ENCODE peak calls at places on chromosomes 12 and 14, in seven cellular contexts. P is RWPE1; C is fibroblast of the conjunctiva; Q is EL; K is MM.1S; A is stimulated activated CD4-positive, alpha-beta T cell treated with anti-CD3 and anti-CD28 coated beads, Interleukin-1b, Interleukin-23, amount 100 ng/mL, for 24 hours; R is NCI-H69. M is an unnamed sample.

GRCh38 chr14:81805785-81806184 is 272.1 kb upstream of the SEL1L start:
- DNase-seq in A (no peak), P (no peak), Q (no peak), R (no peak), C (no peak), K (no peak), M (no peak)

GRCh38 chr12:131828671-131829350 is 618 bp downstream of the MMP17 start:
- DNase-seq in Q (no peak), P (no peak), R (peak), C (no peak), A (no peak), K (no peak), M (no peak)

GRCh38 chr12:30438526-30439120 is 257.0 kb downstream of the IPO8 start:
- DNase-seq in R (peak), Q (no peak), A (no peak), K (no peak), P (no peak), C (no peak), M (no peak)

GRCh38 chr14:31961881-31962280 is 115.2 kb upstream of the ARHGAP5 start:
- DNase-seq in P (no peak), Q (no peak), C (no peak), A (no peak), R (no peak), K (no peak), M (no peak)

GRCh38 chr14:92525318-92526095 is 11.9 kb downstream of the RIN3 start:
- DNase-seq in Q (no peak), A (no peak), C (no peak), P (no peak), R (no peak), K (no peak), M (no peak)

GRCh38 chr12:1474059-1474537 is 120.3 kb downstream of the FBXL14 start:
- DNase-seq in C (peak), Q (peak), K (no peak), R (peak), P (peak), A (no peak), M (no peak)

GRCh38 chr12:105860556-105861207 is 278.1 kb downstream of the NUAK1 start:
- DNase-seq in K (no peak), Q (no peak), P (no peak), R (peak), C (no peak), A (no peak), M (no peak)

GRCh38 chr12:115618105-115618504 is 659.4 kb downstream of the MED13L start:
- DNase-seq in C (no peak), K (no peak), A (no peak), R (no peak), Q (no peak), P (no peak), M (no peak)

GRCh38 chr12:43835656-43836454 is at the start of gene TMEM117:
- DNase-seq in R (peak), A (peak), K (peak), P (peak), Q (peak), C (peak), M (peak)

GRCh38 chr14:67510836-67511235 is 22.3 kb upstream of the PLEKHH1 start:
- DNase-seq in A (no peak), P (no peak), C (no peak), R (no peak), Q (peak), K (no peak), M (no peak)

GRCh38 chr14:35332517-35333346 is 40.5 kb downstream of the PSMA6 start:
- DNase-seq in P (no peak), C (peak), Q (no peak), R (peak), K (peak), A (peak), M (no peak)

GRCh38 chr14:99189201-99189801 is 82.7 kb downstream of the BCL11B start:
- DNase-seq in A (no peak), P (no peak), R (no peak), C (no peak), Q (no peak), K (no peak), M (no peak)

GRCh38 chr12:66065146-66065545 is 65.4 kb downstream of the LLPH start:
- DNase-seq in C (no peak), A (no peak), P (no peak), R (no peak), Q (peak), K (no peak), M (no peak)

GRCh38 chr12:109857715-109858114 is 22.6 kb downstream of the GLTP start:
- DNase-seq in C (no peak), K (no peak), R (no peak), P (no peak), A (no peak), Q (no peak), M (no peak)

GRCh38 chr14:58216544-58216943 is 16.6 kb downstream of the ACTR10 start:
- DNase-seq in K (no peak), A (no peak), Q (peak), R (no peak), C (no peak), P (no peak), M (no peak)

GRCh38 chr14:103522028-103522581 is 525 bp downstream of the CKB start:
- DNase-seq in P (no peak), C (no peak), R (peak), Q (peak), A (no peak), K (no peak), M (no peak)

GRCh38 chr12:102297412-102297811 is 99.8 kb upstream of the PMCH start:
- DNase-seq in Q (no peak), A (no peak), K (no peak), C (no peak), P (no peak), R (no peak), M (no peak)

GRCh38 chr14:38391334-38391733 is 135.4 kb upstream of the CLEC14A start:
- DNase-seq in Q (peak), K (peak), A (no peak), P (no peak), C (no peak), R (no peak), M (no peak)

GRCh38 chr14:64636208-64636979 is 67.8 kb upstream of the PLEKHG3 start:
- DNase-seq in K (peak), R (peak), C (peak), A (peak), Q (peak), P (peak), M (peak)

GRCh38 chr14:74510955-74511354 is 17.4 kb downstream of the ISCA2 start:
- DNase-seq in Q (peak), R (no peak), P (peak), C (peak), A (no peak), K (no peak), M (no peak)

GRCh38 chr14:89351364-89351957 is 65.6 kb downstream of the FOXN3 start:
- DNase-seq in Q (no peak), C (no peak), A (no peak), R (peak), P (no peak), K (no peak), M (peak)

GRCh38 chr14:21902561-21903199 is 229.1 kb upstream of the OR4E1 start:
- DNase-seq in C (no peak), K (no peak), R (no peak), Q (no peak), P (no peak), A (no peak), M (peak)

GRCh38 chr14:83467811-83468210 is 1934.2 kb upstream of the SEL1L start:
- DNase-seq in P (no peak), R (peak), C (no peak), Q (peak), K (no peak), A (no peak), M (no peak)